ENCODE peak calls at places on chromosomes 1 and 21, in six cellular contexts. S is prostate gland, V is GM23338, I is HCT116, N is sigmoid colon, A is spleen. G is an unnamed sample.

GRCh38 chr1:116990612-116991151 is 10.9 kb upstream of the CD101 start:
- DNase-seq in A (no peak), N (peak; percentile 84), V (no peak), I (no peak), S (peak; percentile 11), G (peak; percentile 91)

GRCh38 chr1:243917177-243917862 is 67.3 kb upstream of the AKT3 start:
- DNase-seq in V (peak; percentile 83), N (peak; percentile 71), A (peak; percentile 74), I (no peak), S (peak; percentile 11), G (no peak)

GRCh38 chr1:53328009-53328489 is at the start of gene LRP8:
- DNase-seq in A (peak; percentile 94), S (peak; percentile 58), I (peak; percentile 31), N (peak; percentile 81), V (peak; percentile 80), G (peak; percentile 76)

GRCh38 chr21:40043423-40043822 is 176.2 kb downstream of the PCP4 start:
- DNase-seq in I (no peak), A (no peak), V (peak; percentile 2), S (no peak), N (no peak), G (no peak)

GRCh38 chr1:22662318-22662717 is 9.3 kb downstream of the C1QB start:
- DNase-seq in N (no peak), A (no peak), V (peak; percentile 80), I (peak; percentile 76), S (no peak), G (no peak)

GRCh38 chr1:24805534-24806301 is 60.5 kb downstream of the CLIC4 start:
- DNase-seq in S (no peak), V (no peak), A (no peak), N (no peak), I (no peak), G (no peak)

GRCh38 chr1:93177991-93178390 is 2.2 kb downstream of the TMED5 start:
- DNase-seq in N (no peak), V (no peak), A (no peak), I (no peak), S (no peak), G (no peak)

GRCh38 chr21:45277101-45278045 is 10.3 kb downstream of the POFUT2 start:
- DNase-seq in S (no peak), V (no peak), N (peak; percentile 64), A (peak; percentile 64), I (no peak), G (peak; percentile 74)

GRCh38 chr1:41898191-41898713 is 20.5 kb downstream of the HIVEP3 start:
- DNase-seq in I (no peak), A (no peak), S (no peak), N (no peak), V (no peak), G (no peak)

GRCh38 chr1:226661965-226662364 is 77.1 kb downstream of the ITPKB start:
- DNase-seq in I (no peak), V (no peak), A (peak; percentile 66), N (no peak), S (no peak), G (no peak)

GRCh38 chr1:17196496-17197180 is 8.3 kb upstream of the PADI1 start:
- DNase-seq in V (no peak), N (peak; percentile 26), A (no peak), S (no peak), I (no peak), G (no peak)

GRCh38 chr1:42950146-42950480 is 8.6 kb downstream of the SLC2A1 start:
- DNase-seq in A (no peak), I (no peak), V (no peak), N (no peak), S (no peak), G (no peak)

GRCh38 chr1:204089044-204089751 is 16.3 kb downstream of the SOX13 start:
- DNase-seq in I (no peak), N (peak; percentile 97), S (peak; percentile 96), V (no peak), A (no peak), G (no peak)

GRCh38 chr1:204085876-204086275 is 13.0 kb downstream of the SOX13 start:
- DNase-seq in N (no peak), S (no peak), V (no peak), A (peak; percentile 36), I (no peak), G (no peak)

GRCh38 chr1:204087181-204087892 is 14.4 kb downstream of the SOX13 start:
- DNase-seq in V (no peak), A (peak; percentile 33), N (no peak), S (no peak), I (no peak), G (no peak)

GRCh38 chr1:204088596-204088995 is 15.7 kb downstream of the SOX13 start:
- DNase-seq in N (no peak), I (no peak), S (no peak), V (no peak), A (no peak), G (no peak)

GRCh38 chr1:204087893-204088528 is 15.1 kb downstream of the SOX13 start:
- DNase-seq in A (no peak), S (no peak), N (peak; percentile 94), V (no peak), I (no peak), G (no peak)
- H3K4me3 ChIP-seq in A (no peak overlapping the region), S (peak overlapping the region; percentile 4), N (peak overlapping the region; percentile 27), V (no peak overlapping the region), I (no peak overlapping the region), G (peak overlapping the region; percentile 26)

DNA sequence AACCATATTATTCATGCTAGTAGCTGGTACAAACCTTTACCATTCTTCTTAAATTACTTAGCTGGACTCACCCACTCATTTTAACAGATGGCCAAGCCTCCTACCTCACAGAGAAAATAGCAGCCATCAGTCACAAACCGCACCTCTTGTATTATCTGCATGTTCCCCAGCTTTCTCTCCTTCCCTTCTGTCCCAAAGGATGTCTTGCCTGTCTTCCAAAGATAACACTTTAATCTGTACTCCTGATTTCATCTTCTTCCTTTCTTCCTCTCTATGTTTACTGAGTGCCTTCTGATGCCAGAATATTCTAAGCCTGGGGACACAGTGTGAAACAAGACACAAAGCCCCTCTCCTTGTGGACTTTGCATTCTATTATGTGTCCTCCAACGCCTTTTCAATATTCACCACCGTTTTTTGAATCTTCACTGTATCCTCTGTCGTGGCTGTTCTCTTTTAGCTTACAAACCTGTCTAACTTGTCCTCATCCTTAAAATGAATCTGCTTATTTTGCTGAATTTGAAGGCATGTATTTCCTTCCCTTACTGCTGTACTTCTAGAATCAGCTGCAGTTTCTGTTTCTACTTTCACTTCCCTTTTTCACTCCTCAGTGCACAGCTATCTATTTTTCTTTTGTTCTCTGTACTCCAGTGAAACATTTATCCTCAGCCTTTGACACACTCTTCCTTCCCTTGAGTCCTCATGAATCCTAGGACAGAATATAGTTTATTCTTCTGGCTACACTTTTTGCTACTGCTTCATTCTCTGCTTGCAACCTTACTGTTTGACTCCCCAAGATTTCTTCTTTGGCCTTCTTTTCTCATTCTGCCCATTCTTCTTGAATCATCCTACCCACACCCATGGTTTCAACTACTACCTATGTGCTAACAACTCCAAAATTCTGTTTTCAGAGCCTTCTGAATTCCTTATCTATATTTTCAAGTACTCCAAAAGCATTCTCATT is 216.9 kb upstream of the SAMSN1 start:
- DNase-seq in A (no peak), V (no peak), I (no peak), N (no peak), S (no peak), G (no peak)
- TF ChIP-seq POLR2AphosphoS5 in A (no peak), V (no peak), I (no peak), N (no peak), S (no peak), G (no peak)

GRCh38 chr1:12618661-12619395 is 818 bp upstream of the DHRS3 start:
- DNase-seq in V (peak; percentile 86), I (peak; percentile 78), N (peak; percentile 91), S (peak; percentile 83), A (peak; percentile 82), G (no peak)

GRCh38 chr1:12620931-12621330 is 2.9 kb upstream of the DHRS3 start:
- DNase-seq in V (no peak), N (no peak), I (no peak), A (peak; percentile 39), S (no peak), G (no peak)

GRCh38 chr1:12617901-12618660 is at the start of gene DHRS3:
- DNase-seq in I (peak; percentile 61), V (peak; percentile 91), S (peak; percentile 93), A (peak; percentile 90), N (peak; percentile 92), G (peak; percentile 87)

GRCh38 chr1:12620142-12620865 is 2.3 kb upstream of the DHRS3 start:
- DNase-seq in V (no peak), S (no peak), I (no peak), N (no peak), A (peak; percentile 74), G (no peak)

DNA sequence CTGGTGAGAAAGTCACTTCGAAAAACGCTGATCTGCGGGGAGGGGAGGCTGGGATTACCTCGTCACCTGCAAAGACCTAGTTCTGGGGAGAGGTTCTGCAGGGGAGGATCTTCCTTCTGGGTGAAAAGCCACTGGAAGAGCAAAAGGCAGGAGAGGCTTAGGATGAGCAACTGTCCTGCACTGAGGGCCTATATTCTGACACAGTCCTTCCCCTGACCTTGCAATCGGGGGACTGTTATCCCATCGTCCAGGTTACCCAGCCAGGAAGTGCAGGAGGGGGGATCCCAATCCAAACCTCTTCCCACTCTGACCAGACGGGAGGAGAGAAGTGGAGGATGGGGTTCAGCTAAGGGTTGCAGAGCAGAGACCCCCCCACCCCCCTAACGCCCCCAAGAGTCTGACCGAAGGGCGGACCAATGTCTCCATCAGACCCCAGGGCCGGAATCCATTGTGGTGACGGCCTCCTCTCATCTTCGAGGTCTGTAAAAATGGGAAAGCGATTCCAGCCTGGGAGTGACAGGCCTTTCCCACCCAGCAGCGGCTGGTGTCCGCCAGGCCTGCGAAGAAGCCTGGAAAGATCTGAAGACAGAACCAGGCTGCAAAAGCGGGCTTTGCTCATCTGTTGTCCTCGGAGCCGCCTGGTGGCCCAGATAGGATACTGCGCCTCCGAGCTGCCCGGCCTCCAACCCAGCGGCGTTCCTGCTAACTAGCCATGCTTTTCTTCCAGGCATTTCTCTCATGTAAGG is 1.6 kb upstream of the DHRS3 start:
- DNase-seq in S (peak; percentile 91), A (peak; percentile 93), I (peak; percentile 74), V (peak; percentile 94), N (peak; percentile 97), G (peak; percentile 91)
- H3K4me3 ChIP-seq in S (peak overlapping the region; percentile 85), A (peak overlapping the region; percentile 49), I (peak overlapping the region; percentile 71), V (peak overlapping the region; percentile 90), N (peak overlapping the region; percentile 85), G (peak overlapping the region; percentile 87)

DNA sequence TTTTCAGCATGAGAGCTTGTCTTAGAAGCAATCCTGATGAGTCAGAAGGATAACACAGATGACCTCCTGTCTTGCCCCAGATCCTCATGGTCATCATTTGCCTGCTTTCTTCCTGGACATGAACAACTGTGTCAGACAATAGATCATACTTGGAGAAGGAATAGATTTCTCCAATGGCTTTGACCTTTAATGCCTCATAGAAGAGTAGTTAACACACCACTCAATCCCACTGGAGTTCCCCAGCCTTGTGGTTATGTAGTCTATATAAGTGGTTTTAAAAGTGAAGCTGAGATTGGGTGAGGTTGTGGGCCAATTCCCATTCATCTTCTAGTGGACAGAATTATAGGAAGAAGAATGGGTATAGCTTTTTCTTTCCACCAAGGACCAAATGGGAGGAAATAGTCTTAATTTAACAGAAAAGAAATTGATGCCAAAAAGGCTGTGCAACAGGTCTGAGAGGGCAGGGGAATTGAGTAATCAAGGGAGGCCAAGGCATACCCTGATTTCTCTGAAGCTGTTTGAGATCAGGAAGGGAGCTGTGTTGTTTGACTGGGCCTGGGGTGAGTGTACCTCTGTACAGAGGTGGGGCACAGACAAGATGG is 14.4 kb downstream of the PRCC start:
- DNase-seq in I (no peak), S (no peak), V (no peak), A (no peak), N (peak; percentile 47), G (no peak)
- TF ChIP-seq POLR2AphosphoS5 in I (no peak), S (no peak), V (no peak), A (no peak), N (no peak), G (no peak)

G was measured in suprapubic skin.